ENCODE peak calls at places on chromosomes 13 and 19, in seven cellular contexts. One of them, this sample, is unnamed.

GRCh38 chr19:1073956-1074511 is 7.1 kb downstream of the ARHGAP45 start:
- DNase-seq in OCI-LY7: no peak
- DNase-seq in stomach: no peak
- DNase-seq in PC-9: no peak
- DNase-seq in AG04450: no peak
- DNase-seq in AG09309: no peak
- DNase-seq in SK-N-SH: no peak
- DNase-seq in this sample: no peak

GRCh38 chr13:106087201-106087600 is 448.3 kb downstream of the EFNB2 start:
- DNase-seq in OCI-LY7: no peak
- DNase-seq in stomach: no peak
- DNase-seq in PC-9: no peak
- DNase-seq in AG04450: no peak
- DNase-seq in AG09309: no peak
- DNase-seq in SK-N-SH: no peak
- DNase-seq in this sample: no peak

GRCh38 chr19:13425151-13425550 is 81.1 kb downstream of the CACNA1A start:
- DNase-seq in OCI-LY7: no peak
- DNase-seq in stomach: no peak
- DNase-seq in PC-9: no peak
- DNase-seq in AG04450: no peak
- DNase-seq in AG09309: no peak
- DNase-seq in SK-N-SH: no peak
- DNase-seq in this sample: no peak

GRCh38 chr13:46614582-46614981 is 61.6 kb downstream of the LRCH1 start:
- DNase-seq in OCI-LY7: no peak
- DNase-seq in stomach: no peak
- DNase-seq in PC-9: no peak
- DNase-seq in AG04450: peak
- DNase-seq in AG09309: no peak
- DNase-seq in SK-N-SH: no peak
- DNase-seq in this sample: no peak

GRCh38 chr19:17755977-17756670 is 4.8 kb downstream of the FCHO1 start:
- DNase-seq in OCI-LY7: peak
- DNase-seq in stomach: peak
- DNase-seq in PC-9: no peak
- DNase-seq in AG04450: no peak
- DNase-seq in AG09309: no peak
- DNase-seq in SK-N-SH: peak
- DNase-seq in this sample: no peak

GRCh38 chr13:63542704-63543215 is 2127.1 kb upstream of the PCDH20 start:
- DNase-seq in OCI-LY7: no peak
- DNase-seq in stomach: no peak
- DNase-seq in PC-9: no peak
- DNase-seq in AG04450: no peak
- DNase-seq in AG09309: no peak
- DNase-seq in SK-N-SH: peak
- DNase-seq in this sample: no peak

GRCh38 chr13:50375792-50376191 is 360.5 kb downstream of the KCNRG start:
- DNase-seq in OCI-LY7: peak
- DNase-seq in stomach: no peak
- DNase-seq in PC-9: no peak
- DNase-seq in AG04450: no peak
- DNase-seq in AG09309: peak
- DNase-seq in SK-N-SH: no peak
- DNase-seq in this sample: peak

GRCh38 chr13:33251131-33251629 is 34.4 kb downstream of the STARD13 start:
- DNase-seq in OCI-LY7: no peak
- DNase-seq in stomach: no peak
- DNase-seq in PC-9: peak
- DNase-seq in AG04450: peak
- DNase-seq in AG09309: peak
- DNase-seq in SK-N-SH: peak
- DNase-seq in this sample: peak

GRCh38 chr19:14113762-14114414 is 3.7 kb downstream of the PRKACA start:
- DNase-seq in OCI-LY7: peak
- DNase-seq in stomach: no peak
- DNase-seq in PC-9: peak
- DNase-seq in AG04450: no peak
- DNase-seq in AG09309: no peak
- DNase-seq in SK-N-SH: no peak
- DNase-seq in this sample: no peak

GRCh38 chr19:38869160-38869835 is 8.8 kb downstream of the RINL start:
- DNase-seq in OCI-LY7: peak
- DNase-seq in stomach: no peak
- DNase-seq in PC-9: no peak
- DNase-seq in AG04450: no peak
- DNase-seq in AG09309: no peak
- DNase-seq in SK-N-SH: peak
- DNase-seq in this sample: no peak

GRCh38 chr13:27858046-27858445 is 61.8 kb upstream of the PDX1 start:
- DNase-seq in OCI-LY7: no peak
- DNase-seq in stomach: no peak
- DNase-seq in PC-9: no peak
- DNase-seq in AG04450: no peak
- DNase-seq in AG09309: no peak
- DNase-seq in SK-N-SH: no peak
- DNase-seq in this sample: no peak
- H3K4me3 ChIP-seq in OCI-LY7: no peak
- H3K4me3 ChIP-seq in stomach: no peak
- H3K4me3 ChIP-seq in PC-9: no peak
- H3K4me3 ChIP-seq in AG04450: no peak
- H3K4me3 ChIP-seq in AG09309: no peak
- H3K4me3 ChIP-seq in SK-N-SH: no peak
- H3K4me3 ChIP-seq in this sample: no peak

GRCh38 chr13:99610702-99611289 is 109.5 kb downstream of the TM9SF2 start:
- DNase-seq in OCI-LY7: no peak
- DNase-seq in stomach: no peak
- DNase-seq in PC-9: no peak
- DNase-seq in AG04450: no peak
- DNase-seq in AG09309: no peak
- DNase-seq in SK-N-SH: no peak
- DNase-seq in this sample: no peak
- TF ChIP-seq CTCF in OCI-LY7: peak
- TF ChIP-seq CTCF in stomach: no peak
- TF ChIP-seq CTCF in PC-9: no peak
- TF ChIP-seq CTCF in AG04450: peak
- TF ChIP-seq CTCF in AG09309: peak
- TF ChIP-seq CTCF in SK-N-SH: peak
- TF ChIP-seq CTCF in this sample: peak

DNA sequence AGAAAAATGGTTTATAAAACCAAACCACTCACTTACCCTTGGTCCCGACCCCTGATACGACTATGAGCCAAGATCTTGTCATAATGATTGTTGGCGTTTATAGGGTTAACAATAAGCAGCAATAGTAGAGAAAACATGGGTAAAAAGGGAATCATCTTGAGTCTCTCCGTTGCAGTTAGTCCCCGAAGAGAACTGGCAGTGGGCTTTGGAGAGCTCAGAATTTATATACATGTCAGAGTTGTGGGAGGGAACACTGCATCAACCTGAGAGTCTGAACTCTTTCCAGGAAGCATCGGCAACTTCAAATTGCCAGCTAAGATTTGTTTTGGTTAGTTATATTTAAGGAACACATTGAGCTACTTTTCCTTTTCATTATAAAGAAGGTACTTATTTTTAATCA is at the start of gene POSTN:
- DNase-seq in OCI-LY7: no peak
- DNase-seq in stomach: no peak
- DNase-seq in PC-9: no peak
- DNase-seq in AG04450: no peak
- DNase-seq in AG09309: no peak
- DNase-seq in SK-N-SH: no peak
- DNase-seq in this sample: no peak
- H3K4me3 ChIP-seq in OCI-LY7: no peak
- H3K4me3 ChIP-seq in stomach: peak
- H3K4me3 ChIP-seq in PC-9: no peak
- H3K4me3 ChIP-seq in AG04450: peak
- H3K4me3 ChIP-seq in AG09309: peak
- H3K4me3 ChIP-seq in SK-N-SH: peak
- H3K4me3 ChIP-seq in this sample: no peak

GRCh38 chr19:7000816-7001215 is 20.4 kb downstream of the MBD3L2B start:
- DNase-seq in OCI-LY7: no peak
- DNase-seq in stomach: no peak
- DNase-seq in PC-9: no peak
- DNase-seq in AG04450: no peak
- DNase-seq in AG09309: no peak
- DNase-seq in SK-N-SH: no peak
- DNase-seq in this sample: no peak

GRCh38 chr19:6999938-7000732 is 21.1 kb downstream of the MBD3L2B start:
- DNase-seq in OCI-LY7: no peak
- DNase-seq in stomach: no peak
- DNase-seq in PC-9: no peak
- DNase-seq in AG04450: no peak
- DNase-seq in AG09309: no peak
- DNase-seq in SK-N-SH: no peak
- DNase-seq in this sample: no peak

GRCh38 chr19:7007859-7008258 is 13.4 kb downstream of the MBD3L2B start:
- DNase-seq in OCI-LY7: peak
- DNase-seq in stomach: no peak
- DNase-seq in PC-9: no peak
- DNase-seq in AG04450: no peak
- DNase-seq in AG09309: no peak
- DNase-seq in SK-N-SH: no peak
- DNase-seq in this sample: no peak

GRCh38 chr19:7006305-7006704 is 14.9 kb downstream of the MBD3L2B start:
- DNase-seq in OCI-LY7: peak
- DNase-seq in stomach: no peak
- DNase-seq in PC-9: no peak
- DNase-seq in AG04450: no peak
- DNase-seq in AG09309: no peak
- DNase-seq in SK-N-SH: no peak
- DNase-seq in this sample: no peak

DNA sequence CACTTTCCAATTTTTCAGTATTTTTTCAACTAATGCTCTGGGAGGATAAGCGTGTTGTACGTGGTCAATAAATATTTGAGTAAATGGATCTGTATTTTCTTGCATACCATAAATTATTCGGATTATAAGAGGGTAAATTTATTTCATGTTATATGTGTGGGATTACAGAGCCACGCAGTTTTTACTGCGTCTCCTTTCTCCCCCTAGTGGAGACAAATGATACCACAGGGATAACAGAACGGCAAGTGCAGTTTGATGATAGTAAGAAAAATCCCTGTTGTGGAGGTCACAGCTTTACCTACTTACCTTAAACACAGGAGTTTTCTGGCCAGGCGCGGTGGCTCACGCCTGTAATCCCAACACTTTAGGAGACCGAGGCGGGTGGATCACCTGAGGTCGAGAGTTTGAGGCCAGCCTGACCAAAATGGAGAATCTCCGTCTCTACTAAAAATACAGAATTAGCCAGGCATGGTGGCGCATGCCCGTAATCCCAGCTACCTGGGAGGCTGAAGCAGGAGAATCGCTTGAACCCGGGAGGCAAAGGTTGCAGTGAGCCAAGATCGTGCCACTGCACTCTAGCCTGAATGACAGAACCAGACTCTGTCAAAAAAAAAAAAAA is 16.8 kb downstream of the MBD3L2B start:
- DNase-seq in OCI-LY7: no peak
- DNase-seq in stomach: no peak
- DNase-seq in PC-9: no peak
- DNase-seq in AG04450: no peak
- DNase-seq in AG09309: no peak
- DNase-seq in SK-N-SH: no peak
- DNase-seq in this sample: no peak
- TF ChIP-seq CTCF in OCI-LY7: no peak
- TF ChIP-seq CTCF in stomach: no peak
- TF ChIP-seq CTCF in PC-9: no peak
- TF ChIP-seq CTCF in AG04450: peak
- TF ChIP-seq CTCF in AG09309: no peak
- TF ChIP-seq CTCF in SK-N-SH: no peak
- TF ChIP-seq CTCF in this sample: peak

GRCh38 chr13:103291226-103291625 is 225.0 kb upstream of the SLC10A2 start:
- DNase-seq in OCI-LY7: no peak
- DNase-seq in stomach: no peak
- DNase-seq in PC-9: no peak
- DNase-seq in AG04450: no peak
- DNase-seq in AG09309: no peak
- DNase-seq in SK-N-SH: no peak
- DNase-seq in this sample: no peak
- H3K4me3 ChIP-seq in OCI-LY7: no peak
- H3K4me3 ChIP-seq in stomach: no peak
- H3K4me3 ChIP-seq in PC-9: no peak
- H3K4me3 ChIP-seq in AG04450: no peak
- H3K4me3 ChIP-seq in AG09309: no peak
- H3K4me3 ChIP-seq in SK-N-SH: no peak
- H3K4me3 ChIP-seq in this sample: no peak

GRCh38 chr19:19997656-19998268 is 41.5 kb downstream of the ZNF682 start:
- DNase-seq in OCI-LY7: peak
- DNase-seq in stomach: peak
- DNase-seq in PC-9: no peak
- DNase-seq in AG04450: no peak
- DNase-seq in AG09309: no peak
- DNase-seq in SK-N-SH: peak
- DNase-seq in this sample: no peak
- TF ChIP-seq CTCF in OCI-LY7: peak
- TF ChIP-seq CTCF in stomach: no peak
- TF ChIP-seq CTCF in PC-9: peak
- TF ChIP-seq CTCF in AG04450: peak
- TF ChIP-seq CTCF in AG09309: peak
- TF ChIP-seq CTCF in SK-N-SH: peak
- TF ChIP-seq CTCF in this sample: peak

GRCh38 chr19:12113121-12113520 is 27.0 kb downstream of the ZNF20 start:
- DNase-seq in OCI-LY7: no peak
- DNase-seq in stomach: no peak
- DNase-seq in PC-9: no peak
- DNase-seq in AG04450: no peak
- DNase-seq in AG09309: no peak
- DNase-seq in SK-N-SH: no peak
- DNase-seq in this sample: no peak
- H3K4me3 ChIP-seq in OCI-LY7: no peak
- H3K4me3 ChIP-seq in stomach: no peak
- H3K4me3 ChIP-seq in PC-9: no peak
- H3K4me3 ChIP-seq in AG04450: no peak
- H3K4me3 ChIP-seq in AG09309: no peak
- H3K4me3 ChIP-seq in SK-N-SH: no peak
- H3K4me3 ChIP-seq in this sample: no peak

This sample was measured in epithelial cell of proximal tubule.